ENCODE peak calls at places on chromosomes 4 and X, in five cellular contexts. One of them, this sample, is unnamed.

GRCh38 chr4:186018756-186019155 is 50.2 kb upstream of the TLR3 start:
- DNase-seq in mammary epithelial cell: no peak
- DNase-seq in lower leg skin: no peak
- DNase-seq in left lung: no peak
- DNase-seq in fibroblast of the aortic adventitia: no peak
- DNase-seq in this sample: no peak

GRCh38 chrX:118495061-118495921 is at the start of gene DOCK11:
- DNase-seq in mammary epithelial cell: peak
- DNase-seq in lower leg skin: peak
- DNase-seq in left lung: peak
- DNase-seq in fibroblast of the aortic adventitia: peak
- DNase-seq in this sample: peak

GRCh38 chr4:99710681-99711345 is 53.2 kb upstream of the C4orf54 start:
- DNase-seq in mammary epithelial cell: peak
- DNase-seq in lower leg skin: no peak
- DNase-seq in left lung: no peak
- DNase-seq in fibroblast of the aortic adventitia: no peak
- DNase-seq in this sample: no peak

GRCh38 chr4:20493761-20494353 is 206.4 kb upstream of the PACRGL start:
- DNase-seq in mammary epithelial cell: no peak
- DNase-seq in lower leg skin: no peak
- DNase-seq in left lung: no peak
- DNase-seq in fibroblast of the aortic adventitia: peak
- DNase-seq in this sample: peak

GRCh38 chr4:177077572-177077971 is 232.1 kb upstream of the NEIL3 start:
- DNase-seq in mammary epithelial cell: no peak
- DNase-seq in lower leg skin: no peak
- DNase-seq in left lung: no peak
- DNase-seq in fibroblast of the aortic adventitia: no peak
- DNase-seq in this sample: no peak

GRCh38 chr4:158356331-158356730 is 146.0 kb downstream of the TMEM144 start:
- DNase-seq in mammary epithelial cell: no peak
- DNase-seq in lower leg skin: no peak
- DNase-seq in left lung: no peak
- DNase-seq in fibroblast of the aortic adventitia: no peak
- DNase-seq in this sample: no peak

GRCh38 chr4:155999743-156000142 is 46.1 kb upstream of the CTSO start:
- DNase-seq in mammary epithelial cell: no peak
- DNase-seq in lower leg skin: no peak
- DNase-seq in left lung: no peak
- DNase-seq in fibroblast of the aortic adventitia: peak
- DNase-seq in this sample: no peak

GRCh38 chr4:166274136-166274761 is 401.2 kb downstream of the TLL1 start:
- DNase-seq in mammary epithelial cell: peak
- DNase-seq in lower leg skin: no peak
- DNase-seq in left lung: no peak
- DNase-seq in fibroblast of the aortic adventitia: no peak
- DNase-seq in this sample: no peak

GRCh38 chrX:121389976-121390709 is 342.7 kb downstream of the GLUD2 start:
- DNase-seq in mammary epithelial cell: peak
- DNase-seq in lower leg skin: no peak
- DNase-seq in left lung: no peak
- DNase-seq in fibroblast of the aortic adventitia: peak
- DNase-seq in this sample: peak

GRCh38 chr4:98092833-98093439 is 50.3 kb downstream of the STPG2 start:
- DNase-seq in mammary epithelial cell: no peak
- DNase-seq in lower leg skin: no peak
- DNase-seq in left lung: no peak
- DNase-seq in fibroblast of the aortic adventitia: peak
- DNase-seq in this sample: peak

GRCh38 chr4:182240161-182241130 is 2.8 kb upstream of the TENM3 start:
- DNase-seq in mammary epithelial cell: no peak
- DNase-seq in lower leg skin: no peak
- DNase-seq in left lung: no peak
- DNase-seq in fibroblast of the aortic adventitia: peak
- DNase-seq in this sample: peak

GRCh38 chrX:920234-920799 is 289.7 kb downstream of the SHOX start:
- DNase-seq in mammary epithelial cell: no peak
- DNase-seq in lower leg skin: no peak
- DNase-seq in left lung: no peak
- DNase-seq in fibroblast of the aortic adventitia: no peak
- DNase-seq in this sample: no peak

GRCh38 chrX:19987856-19988255 is 3.0 kb downstream of the BCLAF3 start:
- DNase-seq in mammary epithelial cell: no peak
- DNase-seq in lower leg skin: no peak
- DNase-seq in left lung: no peak
- DNase-seq in fibroblast of the aortic adventitia: no peak
- DNase-seq in this sample: no peak

GRCh38 chr4:183139058-183139740 is 40.1 kb downstream of the WWC2 start:
- DNase-seq in mammary epithelial cell: no peak
- DNase-seq in lower leg skin: no peak
- DNase-seq in left lung: no peak
- DNase-seq in fibroblast of the aortic adventitia: peak
- DNase-seq in this sample: peak

GRCh38 chr4:39083164-39083563 is 21.1 kb downstream of the KLHL5 start:
- DNase-seq in mammary epithelial cell: peak
- DNase-seq in lower leg skin: no peak
- DNase-seq in left lung: no peak
- DNase-seq in fibroblast of the aortic adventitia: peak
- DNase-seq in this sample: peak

GRCh38 chrX:113059714-113060113 is 219.1 kb upstream of the AMOT start:
- DNase-seq in mammary epithelial cell: no peak
- DNase-seq in lower leg skin: no peak
- DNase-seq in left lung: no peak
- DNase-seq in fibroblast of the aortic adventitia: no peak
- DNase-seq in this sample: no peak

GRCh38 chr4:149830823-149831222 is 15.2 kb upstream of the IQCM start:
- DNase-seq in mammary epithelial cell: no peak
- DNase-seq in lower leg skin: no peak
- DNase-seq in left lung: no peak
- DNase-seq in fibroblast of the aortic adventitia: no peak
- DNase-seq in this sample: no peak

GRCh38 chr4:1154126-1154522 is 18.3 kb downstream of the SPON2 start:
- DNase-seq in mammary epithelial cell: no peak
- DNase-seq in lower leg skin: no peak
- DNase-seq in left lung: no peak
- DNase-seq in fibroblast of the aortic adventitia: no peak
- DNase-seq in this sample: no peak

GRCh38 chrX:23803931-23804381 is 21.0 kb downstream of the SAT1 start:
- DNase-seq in mammary epithelial cell: peak
- DNase-seq in lower leg skin: no peak
- DNase-seq in left lung: peak
- DNase-seq in fibroblast of the aortic adventitia: peak
- DNase-seq in this sample: peak

GRCh38 chrX:112851806-112852205 is 11.2 kb upstream of the AMOT start:
- DNase-seq in mammary epithelial cell: peak
- DNase-seq in lower leg skin: no peak
- DNase-seq in left lung: no peak
- DNase-seq in fibroblast of the aortic adventitia: peak
- DNase-seq in this sample: peak

GRCh38 chr4:2058264-2059033 is 678 bp upstream of the NAT8L start:
- DNase-seq in mammary epithelial cell: no peak
- DNase-seq in lower leg skin: no peak
- DNase-seq in left lung: no peak
- DNase-seq in fibroblast of the aortic adventitia: no peak
- DNase-seq in this sample: no peak

GRCh38 chr4:176238819-176239218 is 30.2 kb downstream of the ASB5 start:
- DNase-seq in mammary epithelial cell: peak
- DNase-seq in lower leg skin: no peak
- DNase-seq in left lung: no peak
- DNase-seq in fibroblast of the aortic adventitia: peak
- DNase-seq in this sample: peak

GRCh38 chr4:102546635-102547034 is 45.5 kb downstream of the NFKB1 start:
- DNase-seq in mammary epithelial cell: no peak
- DNase-seq in lower leg skin: no peak
- DNase-seq in left lung: no peak
- DNase-seq in fibroblast of the aortic adventitia: no peak
- DNase-seq in this sample: no peak

GRCh38 chr4:47213971-47214370 is 182.6 kb downstream of the GABRB1 start:
- DNase-seq in mammary epithelial cell: peak
- DNase-seq in lower leg skin: no peak
- DNase-seq in left lung: no peak
- DNase-seq in fibroblast of the aortic adventitia: peak
- DNase-seq in this sample: peak

GRCh38 chr4:104752337-104752736 is 257.6 kb upstream of the CXXC4 start:
- DNase-seq in mammary epithelial cell: no peak
- DNase-seq in lower leg skin: no peak
- DNase-seq in left lung: no peak
- DNase-seq in fibroblast of the aortic adventitia: peak
- DNase-seq in this sample: no peak

GRCh38 chrX:132025085-132025484 is 2.0 kb downstream of the STK26 start:
- DNase-seq in mammary epithelial cell: no peak
- DNase-seq in lower leg skin: no peak
- DNase-seq in left lung: no peak
- DNase-seq in fibroblast of the aortic adventitia: no peak
- DNase-seq in this sample: no peak

GRCh38 chr4:16439771-16440170 is 213.5 kb upstream of the TAPT1 start:
- DNase-seq in mammary epithelial cell: no peak
- DNase-seq in lower leg skin: no peak
- DNase-seq in left lung: no peak
- DNase-seq in fibroblast of the aortic adventitia: no peak
- DNase-seq in this sample: no peak

GRCh38 chr4:2065106-2065930 is 6.2 kb downstream of the NAT8L start:
- DNase-seq in mammary epithelial cell: no peak
- DNase-seq in lower leg skin: no peak
- DNase-seq in left lung: no peak
- DNase-seq in fibroblast of the aortic adventitia: no peak
- DNase-seq in this sample: no peak

GRCh38 chr4:6134612-6135220 is 65.6 kb downstream of the JAKMIP1 start:
- DNase-seq in mammary epithelial cell: no peak
- DNase-seq in lower leg skin: no peak
- DNase-seq in left lung: no peak
- DNase-seq in fibroblast of the aortic adventitia: no peak
- DNase-seq in this sample: no peak

GRCh38 chr4:138887741-138888140 is 127.8 kb upstream of the NOCT start:
- DNase-seq in mammary epithelial cell: no peak
- DNase-seq in lower leg skin: no peak
- DNase-seq in left lung: no peak
- DNase-seq in fibroblast of the aortic adventitia: no peak
- DNase-seq in this sample: no peak

GRCh38 chr4:138494931-138495330 is 252.8 kb upstream of the SLC7A11 start:
- DNase-seq in mammary epithelial cell: peak
- DNase-seq in lower leg skin: no peak
- DNase-seq in left lung: no peak
- DNase-seq in fibroblast of the aortic adventitia: peak
- DNase-seq in this sample: peak

GRCh38 chr4:184534511-184535391 is 60.4 kb upstream of the IRF2 start:
- DNase-seq in mammary epithelial cell: peak
- DNase-seq in lower leg skin: no peak
- DNase-seq in left lung: no peak
- DNase-seq in fibroblast of the aortic adventitia: peak
- DNase-seq in this sample: peak

GRCh38 chr4:184537269-184538022 is 63.1 kb upstream of the IRF2 start:
- DNase-seq in mammary epithelial cell: peak
- DNase-seq in lower leg skin: peak
- DNase-seq in left lung: peak
- DNase-seq in fibroblast of the aortic adventitia: peak
- DNase-seq in this sample: peak

GRCh38 chr4:184538023-184538599 is 63.8 kb upstream of the IRF2 start:
- DNase-seq in mammary epithelial cell: peak
- DNase-seq in lower leg skin: peak
- DNase-seq in left lung: peak
- DNase-seq in fibroblast of the aortic adventitia: peak
- DNase-seq in this sample: peak

GRCh38 chr4:184536881-184537248 is 62.5 kb upstream of the IRF2 start:
- DNase-seq in mammary epithelial cell: no peak
- DNase-seq in lower leg skin: no peak
- DNase-seq in left lung: no peak
- DNase-seq in fibroblast of the aortic adventitia: no peak
- DNase-seq in this sample: no peak

GRCh38 chr4:184536070-184536880 is 61.9 kb upstream of the IRF2 start:
- DNase-seq in mammary epithelial cell: peak
- DNase-seq in lower leg skin: no peak
- DNase-seq in left lung: no peak
- DNase-seq in fibroblast of the aortic adventitia: no peak
- DNase-seq in this sample: no peak
- H3K4me3 ChIP-seq in mammary epithelial cell: peak
- H3K4me3 ChIP-seq in lower leg skin: no peak
- H3K4me3 ChIP-seq in left lung: peak
- H3K4me3 ChIP-seq in fibroblast of the aortic adventitia: peak
- H3K4me3 ChIP-seq in this sample: peak

GRCh38 chrX:39247536-39247935 is 446.3 kb downstream of the MID1IP1 start:
- DNase-seq in mammary epithelial cell: no peak
- DNase-seq in lower leg skin: no peak
- DNase-seq in left lung: no peak
- DNase-seq in fibroblast of the aortic adventitia: no peak
- DNase-seq in this sample: no peak

GRCh38 chrX:39238017-39238416 is 436.8 kb downstream of the MID1IP1 start:
- DNase-seq in mammary epithelial cell: no peak
- DNase-seq in lower leg skin: no peak
- DNase-seq in left lung: no peak
- DNase-seq in fibroblast of the aortic adventitia: no peak
- DNase-seq in this sample: no peak

GRCh38 chrX:39244146-39244545 is 442.9 kb downstream of the MID1IP1 start:
- DNase-seq in mammary epithelial cell: no peak
- DNase-seq in lower leg skin: no peak
- DNase-seq in left lung: no peak
- DNase-seq in fibroblast of the aortic adventitia: no peak
- DNase-seq in this sample: no peak

GRCh38 chrX:39245024-39245423 is 443.8 kb downstream of the MID1IP1 start:
- DNase-seq in mammary epithelial cell: no peak
- DNase-seq in lower leg skin: no peak
- DNase-seq in left lung: no peak
- DNase-seq in fibroblast of the aortic adventitia: no peak
- DNase-seq in this sample: no peak

DNA sequence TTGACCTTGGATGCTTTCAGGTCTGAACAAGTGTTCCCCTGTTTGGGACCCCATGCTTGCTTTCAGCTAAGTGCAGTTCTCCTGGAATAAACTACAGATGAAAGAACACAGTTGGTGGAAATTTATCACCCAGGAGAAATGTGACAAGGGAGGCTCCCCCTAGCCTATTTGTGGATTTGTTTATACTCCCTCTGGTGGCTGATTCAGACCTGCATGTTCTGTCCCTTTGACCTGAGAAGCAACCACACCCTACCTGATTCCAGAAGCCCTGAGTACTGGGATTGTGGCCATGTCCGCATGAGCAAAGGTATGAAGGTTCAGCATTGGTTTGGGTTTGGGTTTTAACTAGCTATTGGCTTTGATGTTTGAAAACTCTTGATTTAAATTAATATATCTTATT is 440.9 kb downstream of the MID1IP1 start:
- DNase-seq in mammary epithelial cell: peak
- DNase-seq in lower leg skin: no peak
- DNase-seq in left lung: no peak
- DNase-seq in fibroblast of the aortic adventitia: peak
- DNase-seq in this sample: peak
- TF ChIP-seq CTCF in mammary epithelial cell: peak
- TF ChIP-seq CTCF in lower leg skin: no peak
- TF ChIP-seq CTCF in left lung: peak
- TF ChIP-seq CTCF in fibroblast of the aortic adventitia: peak
- TF ChIP-seq CTCF in this sample: peak

GRCh38 chr4:109588176-109588575 is 28.1 kb downstream of the MCUB start:
- DNase-seq in mammary epithelial cell: no peak
- DNase-seq in lower leg skin: no peak
- DNase-seq in left lung: no peak
- DNase-seq in fibroblast of the aortic adventitia: no peak
- DNase-seq in this sample: no peak
- H3K4me3 ChIP-seq in mammary epithelial cell: no peak
- H3K4me3 ChIP-seq in lower leg skin: no peak
- H3K4me3 ChIP-seq in left lung: no peak
- H3K4me3 ChIP-seq in fibroblast of the aortic adventitia: no peak
- H3K4me3 ChIP-seq in this sample: no peak

GRCh38 chrX:140091276-140091886 is 126.1 kb upstream of the CXorf66 start:
- DNase-seq in mammary epithelial cell: no peak
- DNase-seq in lower leg skin: no peak
- DNase-seq in left lung: no peak
- DNase-seq in fibroblast of the aortic adventitia: no peak
- DNase-seq in this sample: peak
- TF ChIP-seq CTCF in mammary epithelial cell: no peak
- TF ChIP-seq CTCF in lower leg skin: no peak
- TF ChIP-seq CTCF in left lung: no peak
- TF ChIP-seq CTCF in fibroblast of the aortic adventitia: no peak
- TF ChIP-seq CTCF in this sample: no peak